ENCODE peak calls at places on chromosome 20, in nine cellular contexts. One of them, this sample, is unnamed.

GRCh38 chr20:5845686-5846651 is 95.8 kb downstream of the SHLD1 start:
- ATAC-seq in heart left ventricle: no peak
- ATAC-seq in Panc1: no peak
- ATAC-seq in heart right ventricle: no peak
- ATAC-seq in upper lobe of right lung: no peak
- ATAC-seq in psoas muscle: no peak
- ATAC-seq in PC-3: no peak
- ATAC-seq in right cardiac atrium: no peak
- ATAC-seq in lung: no peak
- ATAC-seq in this sample: no peak

GRCh38 chr20:33770005-33770404 is 38.2 kb downstream of the ZNF341 start:
- ATAC-seq in Panc1: peak; percentile 69
- ATAC-seq in PC-3: no peak
- ATAC-seq in right cardiac atrium: peak; percentile 52
- ATAC-seq in psoas muscle: no peak
- ATAC-seq in lung: peak; percentile 11
- ATAC-seq in heart right ventricle: peak; percentile 84
- ATAC-seq in heart left ventricle: no peak
- ATAC-seq in upper lobe of right lung: peak; percentile 87
- ATAC-seq in this sample: no peak

GRCh38 chr20:13336308-13337089 is 115.4 kb downstream of the ISM1 start:
- ATAC-seq in psoas muscle: no peak
- ATAC-seq in Panc1: no peak
- ATAC-seq in heart left ventricle: no peak
- ATAC-seq in heart right ventricle: no peak
- ATAC-seq in right cardiac atrium: no peak
- ATAC-seq in upper lobe of right lung: no peak
- ATAC-seq in lung: no peak
- ATAC-seq in PC-3: peak; percentile 93
- ATAC-seq in this sample: no peak

GRCh38 chr20:48544402-48545333 is 283.1 kb downstream of the PREX1 start:
- ATAC-seq in lung: no peak
- ATAC-seq in PC-3: no peak
- ATAC-seq in heart right ventricle: no peak
- ATAC-seq in Panc1: peak; percentile 51
- ATAC-seq in heart left ventricle: no peak
- ATAC-seq in psoas muscle: no peak
- ATAC-seq in right cardiac atrium: no peak
- ATAC-seq in upper lobe of right lung: no peak
- ATAC-seq in this sample: no peak

GRCh38 chr20:18628330-18628941 is 40.6 kb downstream of the DTD1 start:
- ATAC-seq in heart right ventricle: no peak
- ATAC-seq in lung: no peak
- ATAC-seq in upper lobe of right lung: peak; percentile 59
- ATAC-seq in PC-3: peak; percentile 70
- ATAC-seq in heart left ventricle: no peak
- ATAC-seq in psoas muscle: peak; percentile 58
- ATAC-seq in Panc1: peak; percentile 69
- ATAC-seq in right cardiac atrium: no peak
- ATAC-seq in this sample: no peak

GRCh38 chr20:36045373-36045714 is 77.0 kb downstream of the CNBD2 start:
- ATAC-seq in PC-3: peak; percentile 18
- ATAC-seq in heart right ventricle: no peak
- ATAC-seq in Panc1: peak; percentile 52
- ATAC-seq in right cardiac atrium: no peak
- ATAC-seq in upper lobe of right lung: no peak
- ATAC-seq in psoas muscle: no peak
- ATAC-seq in heart left ventricle: no peak
- ATAC-seq in lung: no peak
- ATAC-seq in this sample: no peak

GRCh38 chr20:32064667-32065066 is 12.6 kb downstream of the HCK start:
- ATAC-seq in PC-3: no peak
- ATAC-seq in heart left ventricle: no peak
- ATAC-seq in lung: no peak
- ATAC-seq in upper lobe of right lung: peak; percentile 17
- ATAC-seq in Panc1: no peak
- ATAC-seq in right cardiac atrium: no peak
- ATAC-seq in heart right ventricle: no peak
- ATAC-seq in psoas muscle: peak; percentile 43
- ATAC-seq in this sample: no peak

GRCh38 chr20:17651761-17652388 is 30.2 kb downstream of the RRBP1 start:
- ATAC-seq in right cardiac atrium: no peak
- ATAC-seq in psoas muscle: no peak
- ATAC-seq in PC-3: peak; percentile 47
- ATAC-seq in heart right ventricle: no peak
- ATAC-seq in lung: no peak
- ATAC-seq in heart left ventricle: no peak
- ATAC-seq in Panc1: peak; percentile 55
- ATAC-seq in upper lobe of right lung: peak; percentile 32
- ATAC-seq in this sample: no peak

GRCh38 chr20:56247954-56248782 is at the start of gene MC3R:
- ATAC-seq in heart left ventricle: no peak
- ATAC-seq in right cardiac atrium: no peak
- ATAC-seq in upper lobe of right lung: peak; percentile 80
- ATAC-seq in heart right ventricle: no peak
- ATAC-seq in psoas muscle: no peak
- ATAC-seq in Panc1: peak; percentile 91
- ATAC-seq in lung: peak; percentile 53
- ATAC-seq in PC-3: peak; percentile 99
- ATAC-seq in this sample: no peak

GRCh38 chr20:33018169-33018931 is 10.8 kb downstream of the BPIFB2 start:
- ATAC-seq in upper lobe of right lung: no peak
- ATAC-seq in heart left ventricle: no peak
- ATAC-seq in heart right ventricle: no peak
- ATAC-seq in Panc1: no peak
- ATAC-seq in lung: no peak
- ATAC-seq in right cardiac atrium: no peak
- ATAC-seq in psoas muscle: no peak
- ATAC-seq in PC-3: no peak
- ATAC-seq in this sample: no peak

GRCh38 chr20:62636446-62636845 is 5.9 kb upstream of the SLCO4A1 start:
- ATAC-seq in heart right ventricle: peak; percentile 34
- ATAC-seq in right cardiac atrium: peak; percentile 37
- ATAC-seq in heart left ventricle: peak; percentile 30
- ATAC-seq in lung: no peak
- ATAC-seq in PC-3: no peak
- ATAC-seq in psoas muscle: peak; percentile 28
- ATAC-seq in Panc1: no peak
- ATAC-seq in upper lobe of right lung: no peak
- ATAC-seq in this sample: no peak
- H3K4me1 ChIP-seq in heart right ventricle: peaks cover 10% of the 10 kb centered on the region
- H3K4me1 ChIP-seq in right cardiac atrium: no peaks in the 10 kb centered on the region
- H3K4me1 ChIP-seq in heart left ventricle: peaks cover 1% of the 10 kb centered on the region
- H3K4me1 ChIP-seq in lung: peaks cover 8% of the 10 kb centered on the region
- H3K4me1 ChIP-seq in PC-3: peaks cover 10% of the 10 kb centered on the region
- H3K4me1 ChIP-seq in psoas muscle: peaks cover under 1% of the 10 kb centered on the region
- H3K4me1 ChIP-seq in Panc1: peaks cover 50% of the 10 kb centered on the region
- H3K4me1 ChIP-seq in upper lobe of right lung: peaks cover 6% of the 10 kb centered on the region
- H3K4me1 ChIP-seq in this sample: no peaks in the 10 kb centered on the region

DNA sequence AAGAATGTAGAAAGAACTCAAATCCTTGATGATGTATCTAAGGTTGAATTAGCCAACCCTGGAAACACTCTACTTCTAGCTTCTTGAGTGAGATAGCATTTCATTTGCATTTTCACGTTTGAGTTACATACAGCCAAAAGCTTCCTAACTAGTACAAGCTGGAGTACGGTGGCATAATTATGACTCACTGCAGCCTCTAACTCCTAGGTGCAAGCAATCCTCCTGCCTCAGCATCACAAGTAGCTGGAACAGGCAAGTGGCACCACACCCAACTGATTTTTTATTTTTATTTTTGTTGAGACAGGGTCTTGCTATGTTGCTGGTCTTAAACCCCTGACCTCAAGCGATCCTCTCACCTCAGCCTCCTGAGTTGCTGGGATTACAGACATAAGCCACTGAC is 36.5 kb upstream of the STK35 start:
- ATAC-seq in right cardiac atrium: no peak
- ATAC-seq in PC-3: no peak
- ATAC-seq in Panc1: no peak
- ATAC-seq in psoas muscle: no peak
- ATAC-seq in heart right ventricle: no peak
- ATAC-seq in upper lobe of right lung: no peak
- ATAC-seq in heart left ventricle: no peak
- ATAC-seq in lung: no peak
- ATAC-seq in this sample: no peak
- H3K27me3 ChIP-seq in right cardiac atrium: peaks cover 3% of the 10 kb centered on the region
- H3K27me3 ChIP-seq in PC-3: peaks cover 74% of the 10 kb centered on the region
- H3K27me3 ChIP-seq in Panc1: peaks cover 33% of the 10 kb centered on the region
- H3K27me3 ChIP-seq in psoas muscle: peaks cover 22% of the 10 kb centered on the region
- H3K27me3 ChIP-seq in heart right ventricle: peaks cover 45% of the 10 kb centered on the region
- H3K27me3 ChIP-seq in upper lobe of right lung: peaks cover 41% of the 10 kb centered on the region
- H3K27me3 ChIP-seq in heart left ventricle: peaks cover 21% of the 10 kb centered on the region
- H3K27me3 ChIP-seq in lung: no peaks in the 10 kb centered on the region
- H3K27me3 ChIP-seq in this sample: peaks cover 42% of the 10 kb centered on the region

DNA sequence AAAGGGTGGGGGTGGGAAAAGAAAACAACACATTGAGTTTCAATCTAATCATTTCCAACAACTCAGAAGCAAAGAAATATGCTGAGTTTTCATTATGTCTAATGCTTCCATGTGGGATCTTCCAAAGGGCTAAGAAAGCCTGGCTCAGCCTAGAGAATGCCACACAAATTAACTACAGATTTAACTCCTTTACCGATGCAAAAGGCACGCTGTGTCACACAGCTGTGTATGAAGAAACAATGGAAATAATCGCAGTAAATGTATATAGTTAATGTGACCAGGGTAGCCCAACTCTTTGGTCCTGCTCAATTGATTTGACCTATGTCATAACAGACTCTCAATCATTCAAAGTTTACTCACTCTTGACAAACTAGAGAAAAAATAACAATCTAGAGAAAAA is 17.8 kb downstream of the B4GALT5 start:
- ATAC-seq in Panc1: no peak
- ATAC-seq in PC-3: no peak
- ATAC-seq in right cardiac atrium: no peak
- ATAC-seq in heart right ventricle: no peak
- ATAC-seq in lung: no peak
- ATAC-seq in upper lobe of right lung: no peak
- ATAC-seq in heart left ventricle: no peak
- ATAC-seq in psoas muscle: no peak
- ATAC-seq in this sample: no peak
- H3K4me1 ChIP-seq in Panc1: peaks cover 62% of the 10 kb centered on the region
- H3K4me1 ChIP-seq in PC-3: peaks cover 70% of the 10 kb centered on the region
- H3K4me1 ChIP-seq in right cardiac atrium: peaks cover 10% of the 10 kb centered on the region
- H3K4me1 ChIP-seq in heart right ventricle: peaks cover 81% of the 10 kb centered on the region
- H3K4me1 ChIP-seq in lung: peaks cover 10% of the 10 kb centered on the region
- H3K4me1 ChIP-seq in upper lobe of right lung: peaks cover 73% of the 10 kb centered on the region
- H3K4me1 ChIP-seq in heart left ventricle: peaks cover 66% of the 10 kb centered on the region
- H3K4me1 ChIP-seq in psoas muscle: peaks cover 92% of the 10 kb centered on the region
- H3K4me1 ChIP-seq in this sample: peaks cover 17% of the 10 kb centered on the region

GRCh38 chr20:51160821-51161220 is 137.9 kb upstream of the KCNG1 start:
- ATAC-seq in Panc1: no peak
- ATAC-seq in upper lobe of right lung: no peak
- ATAC-seq in lung: no peak
- ATAC-seq in psoas muscle: no peak
- ATAC-seq in PC-3: no peak
- ATAC-seq in right cardiac atrium: no peak
- ATAC-seq in heart left ventricle: no peak
- ATAC-seq in heart right ventricle: no peak
- ATAC-seq in this sample: no peak
- H3K27me3 ChIP-seq in Panc1: peaks cover 21% of the 10 kb centered on the region
- H3K27me3 ChIP-seq in upper lobe of right lung: peaks cover 18% of the 10 kb centered on the region
- H3K27me3 ChIP-seq in lung: no peaks in the 10 kb centered on the region
- H3K27me3 ChIP-seq in psoas muscle: no peaks in the 10 kb centered on the region
- H3K27me3 ChIP-seq in PC-3: peaks cover 40% of the 10 kb centered on the region
- H3K27me3 ChIP-seq in right cardiac atrium: no peaks in the 10 kb centered on the region
- H3K27me3 ChIP-seq in heart left ventricle: peaks cover 79% of the 10 kb centered on the region
- H3K27me3 ChIP-seq in heart right ventricle: peaks cover 74% of the 10 kb centered on the region
- H3K27me3 ChIP-seq in this sample: peaks cover 40% of the 10 kb centered on the region